ENCODE peak calls at places on chromosomes 12 and 14, in four cellular contexts. U is K562, L is HepG2, G is GM12878. P is an unnamed sample.

GRCh38 chr14:71371711-71372396 is 464.6 kb downstream of the PCNX1 start:
- DNase-seq in U (no peak), L (no peak), G (no peak), P (no peak)

GRCh38 chr12:52655251-52655650 is 3.2 kb upstream of the KRT2 start:
- DNase-seq in U (no peak), L (no peak), G (no peak), P (no peak)

GRCh38 chr12:105279460-105280056 is 43.6 kb upstream of the APPL2 start:
- DNase-seq in U (peak; percentile 25), L (peak; percentile 22), G (no peak), P (peak; percentile 20)

GRCh38 chr12:109888179-109889020 is 8.1 kb upstream of the GLTP start:
- DNase-seq in U (no peak), L (no peak), G (peak; percentile 45), P (no peak)

GRCh38 chr14:89252887-89253532 is 164.0 kb downstream of the FOXN3 start:
- DNase-seq in U (no peak), L (no peak), G (no peak), P (no peak)

GRCh38 chr14:103488960-103489359 is 33.7 kb downstream of the CKB start:
- DNase-seq in U (no peak), L (no peak), G (no peak), P (no peak)

GRCh38 chr14:93906341-93907329 is 20.5 kb upstream of the FAM181A start:
- DNase-seq in U (peak; percentile 68), L (peak; percentile 59), G (no peak), P (peak; percentile 81)

GRCh38 chr12:88258396-88258795 is 116.3 kb downstream of the TMTC3 start:
- DNase-seq in U (no peak), L (no peak), G (no peak), P (no peak)

GRCh38 chr12:110262442-110263388 is 18.3 kb upstream of the ATP2A2 start:
- DNase-seq in U (no peak), L (peak; percentile 84), G (no peak), P (no peak)

GRCh38 chr12:85865905-85866304 is 8.2 kb upstream of the NTS start:
- DNase-seq in U (no peak), L (no peak), G (no peak), P (no peak)

GRCh38 chr12:103986823-103987222 is 21.2 kb downstream of the TDG start:
- DNase-seq in U (no peak), L (no peak), G (no peak), P (no peak)

GRCh38 chr12:68873316-68873715 is 59.7 kb downstream of the CPM start:
- DNase-seq in U (no peak), L (no peak), G (no peak), P (no peak)

GRCh38 chr14:105249175-105250007 is 1.1 kb downstream of the BTBD6 start:
- DNase-seq in U (no peak), L (no peak), G (no peak), P (peak; percentile 35)

DNA sequence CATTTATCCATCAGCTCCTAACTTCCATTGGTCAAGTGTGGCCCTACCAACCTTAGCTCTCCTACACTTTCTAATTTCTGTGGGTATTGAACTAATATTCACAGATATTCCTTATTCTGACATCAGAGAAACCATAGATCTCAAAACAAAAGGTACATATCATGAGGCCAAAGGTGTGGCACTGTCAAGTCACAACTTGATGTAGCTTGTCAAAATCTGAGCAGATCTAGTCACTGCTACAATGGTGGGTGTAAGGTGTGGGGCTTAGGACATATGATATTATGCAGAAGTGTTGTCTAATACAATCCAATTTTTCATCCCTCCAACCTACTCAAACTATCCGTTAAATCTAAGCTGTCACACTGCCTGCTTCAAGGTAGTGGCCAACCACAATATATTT is 114.0 kb upstream of the FAR2 start:
- DNase-seq in U (no peak), L (no peak), G (no peak), P (no peak)
- TF ChIP-seq TARDBP in U (no peak), L (no peak), G (no peak), P (no peak)

DNA sequence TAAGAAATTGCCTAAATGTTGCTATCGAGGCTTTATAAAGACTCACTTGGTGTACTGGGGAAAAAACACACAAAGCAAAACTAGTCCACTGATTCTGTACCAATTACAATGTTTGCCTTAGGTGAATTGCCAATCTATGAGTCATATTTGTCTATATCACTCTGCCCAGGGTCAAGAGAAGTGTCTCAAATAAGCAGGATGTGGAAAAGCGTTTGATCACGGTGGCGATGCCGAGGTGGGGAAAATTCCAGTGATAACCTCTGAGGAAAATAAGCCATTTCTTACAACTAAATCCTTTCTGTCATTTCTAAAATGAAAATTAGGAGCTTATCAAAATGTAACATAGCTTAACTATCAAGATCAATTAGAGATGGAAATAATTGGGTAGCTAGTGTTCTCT is 148.6 kb upstream of the DIO3 start:
- DNase-seq in U (no peak), L (peak; percentile 86), G (no peak), P (no peak)
- TF ChIP-seq TARDBP in U (no peak), L (no peak), G (no peak), P (no peak)

DNA sequence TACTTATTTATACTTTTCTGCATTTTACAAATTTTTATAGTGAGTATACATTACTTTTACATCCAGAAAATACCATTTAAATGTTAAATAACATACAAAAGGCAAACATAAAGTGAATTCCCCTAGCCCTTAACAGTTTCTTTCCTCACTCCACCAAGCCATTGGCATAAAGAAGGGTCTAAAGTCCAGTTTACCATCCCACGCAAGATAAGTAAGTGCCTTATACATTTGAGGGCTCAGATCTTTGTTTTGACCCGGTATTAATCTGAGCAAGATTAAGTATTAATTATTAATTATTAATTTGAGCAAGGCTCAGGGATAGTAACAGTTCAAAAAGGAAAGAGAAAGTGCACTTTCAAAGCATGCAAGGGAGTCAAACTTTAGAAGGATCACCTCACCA is 182.9 kb downstream of the DICER1 start:
- DNase-seq in U (no peak), L (no peak), G (no peak), P (no peak)
- TF ChIP-seq TARDBP in U (no peak), L (no peak), G (no peak), P (no peak)

GRCh38 chr12:97385121-97385520 is 77.5 kb upstream of the RMST start:
- DNase-seq in U (no peak), L (no peak), G (no peak), P (no peak)
- TF ChIP-seq TARDBP in U (no peak), L (no peak), G (no peak), P (no peak)

DNA sequence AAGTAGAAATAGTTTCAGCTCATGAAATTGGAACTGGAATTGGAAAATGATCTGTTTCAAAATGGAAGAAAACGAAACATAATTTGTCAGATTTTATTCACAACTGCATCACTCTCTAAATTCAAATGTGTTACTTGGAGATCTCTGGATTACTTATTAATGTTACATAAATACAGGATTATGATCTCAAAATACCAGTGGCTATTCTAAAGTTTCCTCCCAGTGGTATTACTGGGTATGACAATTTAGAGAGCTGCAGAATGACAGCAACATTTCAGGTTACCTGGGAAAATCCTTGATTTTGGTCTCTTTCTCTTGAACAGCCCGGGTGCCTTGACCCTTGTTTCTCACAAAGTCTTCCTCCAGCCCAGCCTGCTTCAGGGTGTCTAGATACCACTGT is 14.2 kb downstream of the FAM161B start:
- DNase-seq in U (peak; percentile 25), L (no peak), G (no peak), P (peak; percentile 44)
- TF ChIP-seq TARDBP in U (no peak), L (no peak), G (no peak), P (no peak)

GRCh38 chr14:22886500-22887259 is 3.7 kb downstream of the REM2 start:
- DNase-seq in U (peak; percentile 93), L (no peak), G (peak; percentile 45), P (peak; percentile 75)
- TF ChIP-seq TARDBP in U (no peak), L (no peak), G (no peak), P (no peak)

DNA sequence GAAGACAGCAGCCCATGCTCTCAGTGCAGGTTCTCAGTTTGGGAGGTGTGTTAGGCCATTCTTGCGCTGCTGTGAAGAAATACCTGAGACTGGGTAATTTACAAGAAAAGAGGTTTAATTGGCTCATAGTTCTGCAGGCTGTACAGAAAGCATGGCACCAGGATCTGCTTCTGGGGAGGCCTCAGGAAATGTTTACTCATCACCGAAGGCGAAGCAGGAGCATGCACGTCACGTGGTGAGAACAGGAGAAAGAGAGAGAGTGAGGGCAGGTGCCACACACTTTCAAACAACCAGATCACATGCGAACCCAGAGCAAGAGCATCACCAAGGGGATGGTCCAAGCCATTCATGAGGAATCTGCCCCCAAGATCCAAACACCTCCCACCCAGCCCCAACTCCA is 9.0 kb upstream of the LRP6 start:
- DNase-seq in U (no peak), L (no peak), G (no peak), P (no peak)
- TF ChIP-seq TARDBP in U (no peak), L (no peak), G (no peak), P (no peak)

GRCh38 chr12:54017845-54018607 is 9.2 kb downstream of the HOXC8 start:
- DNase-seq in U (peak; percentile 98), L (no peak), G (peak; percentile 79), P (peak; percentile 90)

GRCh38 chr12:54019924-54020586 is 8.2 kb upstream of the HOXC6 start:
- DNase-seq in U (no peak), L (no peak), G (no peak), P (no peak)

GRCh38 chr12:54020587-54020969 is 7.7 kb upstream of the HOXC6 start:
- DNase-seq in U (no peak), L (no peak), G (no peak), P (no peak)

GRCh38 chr12:54018608-54018984 is 9.6 kb upstream of the HOXC6 start:
- DNase-seq in U (peak; percentile 74), L (no peak), G (no peak), P (no peak)

GRCh38 chr12:54019111-54019811 is 9.0 kb upstream of the HOXC6 start:
- DNase-seq in U (peak; percentile 42), L (no peak), G (no peak), P (no peak)
- TF ChIP-seq TARDBP in U (no peak), L (no peak), G (no peak), P (no peak)

DNA sequence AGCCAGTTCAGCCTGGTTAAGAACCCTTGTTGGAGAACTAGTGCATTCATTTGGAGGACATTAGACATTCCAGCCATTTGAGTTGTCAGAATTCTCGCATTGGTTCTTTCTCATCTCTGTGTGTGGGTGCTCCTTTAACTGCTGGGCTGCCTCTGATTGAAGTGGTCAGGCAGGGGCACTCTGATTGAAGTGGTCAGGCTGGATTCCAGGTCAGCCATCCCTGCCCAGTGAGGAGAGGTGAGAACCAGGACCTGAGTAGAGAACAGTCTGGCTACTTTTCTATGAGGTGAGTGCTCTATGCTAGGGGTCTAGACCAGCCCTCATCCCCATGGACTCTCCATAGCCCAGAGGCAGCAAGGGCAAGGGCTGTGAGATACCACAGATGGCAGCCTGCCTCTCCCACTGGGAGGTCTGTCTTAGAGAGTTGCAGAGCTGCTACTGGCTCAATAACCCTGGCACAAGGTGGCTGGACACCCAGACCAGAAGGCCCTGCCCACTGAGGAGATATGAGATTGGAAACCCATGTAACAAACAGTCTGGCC is 691.6 kb downstream of the TMTC2 start:
- DNase-seq in U (no peak), L (no peak), G (no peak), P (no peak)
- TF ChIP-seq TARDBP in U (no peak), L (no peak), G (no peak), P (no peak)